ENCODE peak calls at places on chromosomes 6 and 20, in nine cellular contexts. F, T, A, D, Z, N, H, X and J are unnamed samples.

GRCh38 chr6:44762496-44762895 is 375.0 kb downstream of the CDC5L start:
- DNase-seq in H (peak), N (no peak), A (no peak), D (no peak), Z (no peak), X (no peak), T (no peak), F (no peak), J (no peak)

GRCh38 chr6:81938991-81939773 is 186.7 kb upstream of the TENT5A start:
- DNase-seq in Z (no peak), H (peak), D (no peak), F (no peak), N (no peak), T (peak), A (no peak), X (no peak), J (no peak)

GRCh38 chr6:73774311-73774766 is 78.3 kb downstream of the CD109 start:
- DNase-seq in N (no peak), Z (no peak), F (peak), D (peak), X (no peak), A (peak), T (peak), H (peak), J (peak)

GRCh38 chr6:63523630-63524029 is 48.6 kb upstream of the LOC128125822 start:
- DNase-seq in N (no peak), D (no peak), A (no peak), T (no peak), X (no peak), Z (no peak), F (no peak), H (no peak), J (no peak)

GRCh38 chr6:122623279-122623678 is 13.1 kb downstream of the PKIB start:
- DNase-seq in N (no peak), T (peak), Z (no peak), F (no peak), X (no peak), H (peak), D (no peak), A (no peak), J (no peak)

GRCh38 chr6:116577486-116577885 is 6.2 kb downstream of the RWDD1 start:
- DNase-seq in A (no peak), Z (no peak), F (no peak), N (no peak), H (no peak), X (no peak), T (no peak), D (no peak), J (no peak)

GRCh38 chr6:14035448-14035847 is 82.1 kb upstream of the CD83 start:
- DNase-seq in A (peak), X (no peak), D (no peak), T (peak), H (peak), Z (no peak), F (no peak), N (no peak), J (no peak)

GRCh38 chr6:112571886-112572285 is 224.8 kb downstream of the RFPL4B start:
- DNase-seq in A (no peak), N (no peak), Z (no peak), T (peak), F (no peak), D (peak), X (no peak), H (peak), J (no peak)

GRCh38 chr6:11397622-11398450 is 139.7 kb upstream of the TMEM170B start:
- DNase-seq in H (no peak), T (no peak), Z (no peak), A (no peak), D (no peak), F (no peak), N (no peak), X (no peak), J (no peak)

GRCh38 chr6:132174919-132175318 is 223.7 kb upstream of the CCN2 start:
- DNase-seq in D (no peak), T (no peak), A (no peak), N (no peak), F (no peak), H (no peak), X (no peak), Z (no peak), J (no peak)

GRCh38 chr20:62104791-62105345 is 17.4 kb upstream of the LSM14B start:
- DNase-seq in F (peak), T (peak), H (no peak), X (no peak), Z (no peak), D (peak), N (no peak), A (no peak), J (no peak)

GRCh38 chr6:162181741-162182401 is 545.7 kb downstream of the PRKN start:
- DNase-seq in A (no peak), X (no peak), D (no peak), H (peak), F (no peak), N (no peak), T (peak), Z (no peak), J (peak)

GRCh38 chr6:83884523-83884922 is 25.0 kb downstream of the CYB5R4 start:
- DNase-seq in D (no peak), N (no peak), Z (no peak), T (peak), F (no peak), A (peak), H (peak), X (no peak), J (peak)

GRCh38 chr6:41237128-41237527 is 9.0 kb downstream of the TREML4 start:
- DNase-seq in D (no peak), T (no peak), A (no peak), Z (no peak), X (no peak), F (no peak), N (no peak), H (no peak), J (no peak)

GRCh38 chr20:4866429-4866828 is 134.9 kb downstream of the SLC23A2 start:
- DNase-seq in H (no peak), Z (no peak), N (no peak), T (no peak), A (no peak), D (no peak), X (no peak), F (no peak), J (peak)

GRCh38 chr6:134850906-134851305 is 99.0 kb downstream of the ALDH8A1 start:
- DNase-seq in T (peak), F (no peak), Z (no peak), H (peak), N (no peak), D (no peak), A (no peak), X (no peak), J (no peak)

GRCh38 chr6:132934496-132934895 is 120.1 kb downstream of the RPS12 start:
- DNase-seq in F (no peak), N (no peak), H (peak), T (no peak), Z (no peak), A (no peak), X (no peak), D (no peak), J (peak)

GRCh38 chr6:21998539-21998938 is 298.3 kb downstream of the PRL start:
- DNase-seq in N (no peak), X (no peak), Z (no peak), T (no peak), D (no peak), A (no peak), F (no peak), H (no peak), J (no peak)

GRCh38 chr6:169828176-169828575 is 76.8 kb downstream of the ERMARD start:
- DNase-seq in A (no peak), X (no peak), T (no peak), Z (no peak), H (no peak), F (no peak), N (no peak), D (no peak), J (no peak)

GRCh38 chr20:38043512-38044300 is 10.2 kb downstream of the RPRD1B start:
- DNase-seq in H (peak), F (no peak), N (no peak), X (no peak), D (no peak), T (peak), A (peak), Z (peak), J (peak)

GRCh38 chr6:156779206-156780116 is 2.3 kb downstream of the ARID1B start:
- DNase-seq in A (peak), D (no peak), X (peak), Z (peak), F (peak), H (peak), T (no peak), N (peak), J (peak)

GRCh38 chr6:108027054-108027453 is 47.5 kb downstream of the OSTM1 start:
- DNase-seq in H (no peak), X (no peak), D (no peak), T (no peak), N (no peak), F (no peak), Z (no peak), A (no peak), J (peak)

GRCh38 chr6:118899948-118900347 is 6.0 kb downstream of the ASF1A start:
- DNase-seq in T (no peak), Z (peak), F (no peak), H (no peak), A (no peak), N (no peak), X (no peak), D (no peak), J (no peak)

GRCh38 chr20:3312940-3313656 is 74.1 kb upstream of the SLC4A11 start:
- DNase-seq in H (peak), T (peak), X (peak), F (no peak), N (no peak), Z (no peak), D (peak), A (peak), J (peak)

GRCh38 chr6:75986935-75987334 is 85.5 kb downstream of the IMPG1 start:
- DNase-seq in T (no peak), D (no peak), H (no peak), Z (no peak), N (no peak), A (no peak), X (no peak), F (no peak), J (no peak)

GRCh38 chr6:8857160-8857559 is 421.8 kb upstream of the SLC35B3 start:
- DNase-seq in Z (no peak), A (no peak), D (no peak), T (no peak), F (no peak), X (no peak), N (no peak), H (no peak), J (no peak)

GRCh38 chr6:7239590-7239948 is 73.4 kb downstream of the SSR1 start:
- DNase-seq in Z (no peak), D (no peak), X (no peak), T (no peak), N (no peak), F (no peak), H (no peak), A (no peak), J (no peak)

GRCh38 chr6:7238526-7238899 is 74.5 kb downstream of the SSR1 start:
- DNase-seq in T (no peak), X (no peak), N (no peak), F (no peak), Z (no peak), D (no peak), H (no peak), A (no peak), J (no peak)

GRCh38 chr6:7237653-7238190 is 75.3 kb downstream of the SSR1 start:
- DNase-seq in X (no peak), A (no peak), F (no peak), D (no peak), H (no peak), Z (no peak), T (no peak), N (no peak), J (no peak)

GRCh38 chr6:7240351-7240750 is 72.6 kb downstream of the SSR1 start:
- DNase-seq in Z (no peak), A (no peak), D (no peak), N (no peak), F (no peak), H (no peak), X (no peak), T (no peak), J (no peak)

DNA sequence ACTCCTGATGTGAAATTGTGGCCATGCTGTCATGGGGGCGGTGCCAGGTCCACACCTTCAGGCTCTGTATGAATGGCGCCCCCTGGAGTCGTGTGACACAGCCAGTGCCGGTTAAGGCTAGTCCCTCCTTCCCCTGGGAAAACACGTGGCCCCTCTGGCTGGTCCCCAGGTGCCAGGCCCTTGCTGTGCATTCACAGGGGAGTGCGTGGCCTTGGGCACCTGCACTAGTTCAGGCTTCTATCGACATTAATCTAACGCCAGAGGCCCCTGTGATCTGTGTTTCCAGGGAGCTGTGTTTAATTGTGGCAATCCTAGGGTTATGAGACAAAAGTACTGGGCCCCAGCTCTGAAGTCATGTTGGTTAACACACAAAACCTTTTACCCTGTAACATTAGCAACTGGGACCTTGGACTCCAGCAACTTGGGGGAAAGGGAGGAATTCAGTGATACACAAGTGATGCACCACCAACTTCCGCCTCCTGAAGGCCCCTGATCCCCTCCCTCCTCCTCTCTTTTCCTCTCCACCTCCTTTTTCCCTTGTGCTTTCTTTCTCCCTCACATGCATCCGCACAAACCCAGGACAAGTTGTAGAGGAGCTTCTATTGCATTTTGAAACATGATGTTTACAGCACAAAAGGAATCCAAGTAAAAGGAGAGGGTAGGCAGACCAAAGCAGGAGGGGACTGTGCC is 74.0 kb downstream of the SSR1 start:
- DNase-seq in D (peak), X (peak), Z (peak), A (peak), H (peak), T (peak), F (peak), N (peak), J (peak)
- TF ChIP-seq CTCF in D (peak), X (peak), Z (peak), A (peak), H (peak), T (peak), F (peak), N (peak), J (peak)

GRCh38 chr6:160697826-160698225 is 4.2 kb upstream of the PLG start:
- DNase-seq in F (no peak), Z (no peak), T (no peak), D (no peak), N (no peak), X (no peak), A (no peak), H (no peak), J (no peak)

GRCh38 chr6:160691617-160692016 is 10.4 kb upstream of the PLG start:
- DNase-seq in Z (no peak), X (no peak), T (no peak), N (no peak), A (no peak), H (no peak), F (no peak), D (no peak), J (no peak)

GRCh38 chr6:160690458-160690857 is 11.6 kb upstream of the PLG start:
- DNase-seq in X (no peak), H (no peak), A (no peak), T (no peak), Z (no peak), D (no peak), F (no peak), N (no peak), J (no peak)

GRCh38 chr6:160692369-160692959 is 9.6 kb upstream of the PLG start:
- DNase-seq in X (no peak), A (peak), H (no peak), T (no peak), F (no peak), N (no peak), Z (no peak), D (no peak), J (peak)
- TF ChIP-seq CTCF in X (no peak), A (no peak), H (no peak), T (no peak), F (no peak), N (no peak), Z (no peak), D (no peak), J (peak)

GRCh38 chr6:50030777-50031562 is 9.2 kb upstream of the DEFB110 start:
- DNase-seq in N (no peak), A (peak), D (peak), T (no peak), F (no peak), Z (no peak), X (no peak), H (no peak), J (peak)
- TF ChIP-seq CTCF in N (no peak), A (peak), D (peak), T (no peak), F (no peak), Z (peak), X (no peak), H (peak), J (peak)

GRCh38 chr20:9460518-9460917 is 53.9 kb upstream of the LAMP5 start:
- DNase-seq in Z (no peak), H (peak), D (no peak), A (peak), T (peak), N (no peak), F (no peak), X (no peak), J (peak)

GRCh38 chr20:9457055-9457454 is 57.3 kb upstream of the LAMP5 start:
- DNase-seq in A (no peak), T (no peak), H (no peak), N (no peak), Z (no peak), F (no peak), D (no peak), X (no peak), J (no peak)

GRCh38 chr20:9454781-9455180 is 59.6 kb upstream of the LAMP5 start:
- DNase-seq in A (no peak), Z (no peak), F (no peak), H (no peak), X (no peak), D (no peak), N (no peak), T (no peak), J (peak)

DNA sequence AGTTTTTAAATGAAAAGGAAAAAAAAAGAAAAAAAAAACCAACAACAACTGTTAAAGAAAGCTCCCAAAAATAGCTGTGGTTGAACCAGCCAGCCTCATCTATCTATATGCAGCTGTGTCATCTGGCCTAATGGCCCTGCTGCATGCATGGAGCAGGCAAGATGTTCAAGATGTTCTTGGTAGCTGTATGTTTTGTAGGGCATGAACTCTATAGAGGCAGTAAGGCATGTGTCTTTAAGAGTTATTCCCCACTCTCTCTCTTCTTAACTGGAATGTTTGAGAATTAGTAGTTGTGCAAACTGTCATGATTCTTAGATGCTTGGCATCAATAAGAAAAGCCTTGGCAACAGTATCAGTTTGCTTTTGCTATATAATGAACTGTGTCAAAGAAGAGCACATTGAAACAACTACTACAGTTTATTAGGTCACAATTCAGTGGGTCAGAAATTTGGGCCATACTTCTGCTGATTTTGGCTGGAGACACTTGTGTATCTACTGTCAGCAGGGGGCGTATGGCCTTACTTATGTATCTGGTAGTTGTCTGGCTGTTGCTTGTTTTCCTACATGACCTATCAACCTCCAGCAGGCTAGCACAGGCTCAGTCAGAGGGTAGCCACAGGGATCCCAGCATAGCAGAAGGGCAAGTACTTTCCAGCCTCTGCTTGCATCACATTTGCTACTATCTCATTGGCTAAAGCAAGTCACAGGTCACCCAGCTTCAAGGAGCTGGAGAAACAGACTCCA is 56.1 kb upstream of the LAMP5 start:
- DNase-seq in Z (no peak), F (no peak), T (peak), H (no peak), A (peak), N (no peak), D (no peak), X (no peak), J (peak)
- TF ChIP-seq CTCF in Z (no peak), F (no peak), T (no peak), H (peak), A (no peak), N (no peak), D (peak), X (no peak), J (no peak)

DNA sequence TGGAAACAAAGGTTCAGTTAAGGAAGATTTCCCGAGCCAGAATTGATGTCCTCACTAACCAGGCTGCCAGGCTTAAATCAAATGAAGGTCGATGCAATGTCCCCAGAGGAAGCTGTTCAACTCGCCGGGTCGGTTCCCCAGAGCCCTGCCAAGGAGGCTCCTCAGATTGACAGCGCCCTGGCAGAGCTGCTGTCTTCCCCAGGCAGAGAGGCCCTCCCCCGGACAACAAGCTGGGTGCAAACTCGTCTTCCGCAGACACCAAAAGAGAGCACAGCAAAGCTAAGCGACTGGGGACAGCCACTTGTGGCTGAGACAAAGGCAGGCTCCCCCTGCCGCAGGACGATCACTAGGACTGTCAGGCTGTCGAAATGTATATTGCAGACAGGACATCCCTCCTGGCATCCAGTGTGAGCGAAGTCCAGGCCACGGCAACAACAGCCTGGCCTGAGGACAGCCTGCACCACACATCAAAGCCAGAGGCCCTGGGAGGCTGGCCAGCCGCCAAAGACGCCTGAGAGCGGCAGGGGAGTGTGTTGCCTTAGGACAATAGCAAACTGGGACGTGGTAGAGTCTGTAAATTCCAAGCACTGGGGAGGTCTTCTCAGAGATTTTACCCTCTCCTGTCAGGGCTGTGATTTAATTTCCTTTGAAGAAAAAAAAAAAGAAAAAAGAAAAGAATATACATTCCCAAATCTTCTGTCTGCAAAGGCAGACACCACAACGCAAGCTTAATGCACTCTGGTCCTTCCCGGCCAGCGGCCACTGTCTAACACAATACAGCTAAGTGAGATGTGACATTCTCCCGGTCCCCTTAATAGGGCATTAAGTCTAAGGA is 99.1 kb downstream of the HIVEP2 start:
- DNase-seq in T (peak), H (peak), D (peak), X (peak), Z (peak), F (peak), N (peak), A (peak), J (peak)
- TF ChIP-seq CTCF in T (peak), H (no peak), D (no peak), X (no peak), Z (no peak), F (no peak), N (no peak), A (no peak), J (no peak)